ENCODE peak calls at places on chromosomes 13 and 19, in nine cellular contexts. P, R, G, V, K, O, W, C and X are unnamed samples.
A peak's percentile ranks its signal among the peaks of the same experiment; 100 is the strongest.

GRCh38 chr13:31267126-31267784 is 67.5 kb downstream of the B3GLCT start:
- DNase-seq in P (no peak), R (no peak), G (no peak), V (no peak), K (no peak), O (no peak), W (no peak), C (no peak), X (peak; percentile 90)

GRCh38 chr19:8081569-8082550 is 29.3 kb downstream of the CCL25 start:
- DNase-seq in P (no peak), R (no peak), G (no peak), V (no peak), K (no peak), O (peak; percentile 24), W (peak; percentile 69), C (no peak), X (no peak)

GRCh38 chr13:19794552-19795143 is 11.9 kb upstream of the PSPC1 start:
- DNase-seq in P (no peak), R (no peak), G (no peak), V (no peak), K (no peak), O (no peak), W (peak; percentile 18), C (no peak), X (peak; percentile 91)

GRCh38 chr19:18590273-18591272 is 2.0 kb downstream of the REX1BD start:
- DNase-seq in P (peak; percentile 36), R (no peak), G (peak; percentile 75), V (no peak), K (no peak), O (peak; percentile 21), W (no peak), C (peak; percentile 98), X (peak; percentile 71)

GRCh38 chr13:40187324-40187795 is 479.1 kb downstream of the FOXO1 start:
- DNase-seq in P (no peak), R (no peak), G (no peak), V (no peak), K (no peak), O (no peak), W (no peak), C (no peak), X (no peak)

GRCh38 chr13:41019027-41019487 is at the start of gene ELF1:
- DNase-seq in P (peak; percentile 81), R (peak; percentile 36), G (no peak), V (peak; percentile 76), K (peak; percentile 18), O (peak; percentile 54), W (peak; percentile 93), C (no peak), X (peak; percentile 93)

GRCh38 chr13:101757446-101758039 is 305.1 kb downstream of the ITGBL1 start:
- DNase-seq in P (peak; percentile 70), R (no peak), G (peak; percentile 13), V (peak; percentile 51), K (no peak), O (peak; percentile 48), W (peak; percentile 18), C (peak; percentile 9), X (peak; percentile 65)

GRCh38 chr19:3770136-3771032 is 1.6 kb downstream of the RAX2 start:
- DNase-seq in P (no peak), R (no peak), G (no peak), V (no peak), K (no peak), O (no peak), W (no peak), C (no peak), X (no peak)

GRCh38 chr19:3302755-3303154 is 63.6 kb upstream of the NFIC start:
- DNase-seq in P (peak; percentile 32), R (no peak), G (no peak), V (no peak), K (no peak), O (no peak), W (no peak), C (no peak), X (no peak)

GRCh38 chr13:39417643-39418042 is 185.3 kb downstream of the LHFPL6 start:
- DNase-seq in P (peak; percentile 82), R (peak; percentile 21), G (no peak), V (peak; percentile 40), K (no peak), O (peak; percentile 78), W (peak; percentile 30), C (peak; percentile 49), X (peak; percentile 25)

GRCh38 chr13:21001471-21001870 is 59.9 kb downstream of the LATS2 start:
- DNase-seq in P (no peak), R (no peak), G (no peak), V (no peak), K (no peak), O (no peak), W (no peak), C (no peak), X (no peak)

GRCh38 chr13:102567857-102568256 is 28.9 kb upstream of the TPP2 start:
- DNase-seq in P (no peak), R (no peak), G (no peak), V (no peak), K (no peak), O (no peak), W (no peak), C (no peak), X (no peak)

GRCh38 chr19:15583346-15583745 is 31.7 kb upstream of the CYP4F8 start:
- DNase-seq in P (no peak), R (no peak), G (no peak), V (no peak), K (no peak), O (no peak), W (no peak), C (no peak), X (no peak)

GRCh38 chr13:113879017-113879416 is 15.1 kb upstream of the GAS6 start:
- DNase-seq in P (no peak), R (no peak), G (no peak), V (no peak), K (no peak), O (no peak), W (no peak), C (peak; percentile 31), X (no peak)

GRCh38 chr19:39409207-39409885 is 2.7 kb downstream of the ZFP36 start:
- DNase-seq in P (peak; percentile 66), R (peak; percentile 94), G (peak; percentile 100), V (peak; percentile 31), K (peak; percentile 75), O (peak; percentile 75), W (peak; percentile 76), C (no peak), X (peak; percentile 88)

GRCh38 chr19:10936661-10937084 is 8.1 kb downstream of the TIMM29 start:
- DNase-seq in P (peak; percentile 89), R (no peak), G (peak; percentile 57), V (peak; percentile 82), K (no peak), O (peak; percentile 81), W (peak; percentile 82), C (peak; percentile 96), X (peak; percentile 75)

GRCh38 chr19:492091-492531 is 4.2 kb upstream of the MADCAM1 start:
- DNase-seq in P (no peak), R (peak; percentile 21), G (no peak), V (no peak), K (no peak), O (no peak), W (no peak), C (no peak), X (no peak)

GRCh38 chr19:44512326-44513298 is 12.3 kb upstream of the ZNF180 start:
- DNase-seq in P (peak; percentile 66), R (no peak), G (no peak), V (peak; percentile 40), K (no peak), O (peak; percentile 52), W (peak; percentile 68), C (peak; percentile 69), X (peak; percentile 67)

GRCh38 chr13:52455677-52456041 is 381 bp downstream of the CKAP2 start:
- DNase-seq in P (peak; percentile 78), R (peak; percentile 77), G (peak; percentile 20), V (peak; percentile 46), K (peak; percentile 20), O (peak; percentile 61), W (peak; percentile 76), C (peak; percentile 96), X (peak; percentile 50)

GRCh38 chr13:84651288-84651687 is 769.0 kb upstream of the SLITRK1 start:
- DNase-seq in P (peak; percentile 84), R (peak; percentile 26), G (no peak), V (peak; percentile 50), K (no peak), O (peak; percentile 70), W (no peak), C (no peak), X (peak; percentile 91)

GRCh38 chr13:72952529-72953141 is 106.2 kb upstream of the KLF5 start:
- DNase-seq in P (peak; percentile 18), R (no peak), G (no peak), V (no peak), K (no peak), O (no peak), W (no peak), C (no peak), X (peak; percentile 12)

GRCh38 chr13:79589605-79590511 is 108.9 kb downstream of the NDFIP2 start:
- DNase-seq in P (no peak), R (no peak), G (no peak), V (no peak), K (no peak), O (peak; percentile 12), W (no peak), C (no peak), X (peak; percentile 95)

GRCh38 chr13:114024603-114025431 is 50.9 kb upstream of the C13orf46 start:
- DNase-seq in P (no peak), R (peak; percentile 22), G (no peak), V (no peak), K (no peak), O (no peak), W (no peak), C (no peak), X (no peak)

GRCh38 chr19:54136086-54136863 is 1.3 kb upstream of the CNOT3 start:
- DNase-seq in P (peak; percentile 46), R (no peak), G (no peak), V (no peak), K (no peak), O (no peak), W (no peak), C (peak; percentile 63), X (peak; percentile 29)

GRCh38 chr13:84810781-84811180 is 928.5 kb upstream of the SLITRK1 start:
- DNase-seq in P (no peak), R (no peak), G (no peak), V (no peak), K (no peak), O (peak; percentile 37), W (no peak), C (no peak), X (no peak)

GRCh38 chr19:10036601-10037071 is 23.4 kb downstream of the RDH8 start:
- DNase-seq in P (no peak), R (no peak), G (no peak), V (no peak), K (no peak), O (no peak), W (no peak), C (no peak), X (no peak)

GRCh38 chr19:38932425-38933179 is 1.9 kb downstream of the MRPS12 start:
- DNase-seq in P (peak; percentile 55), R (no peak), G (no peak), V (no peak), K (no peak), O (peak; percentile 43), W (peak; percentile 56), C (peak; percentile 62), X (peak; percentile 31)

GRCh38 chr13:101309014-101309619 is 107.2 kb downstream of the NALCN start:
- DNase-seq in P (peak; percentile 47), R (no peak), G (no peak), V (peak; percentile 58), K (no peak), O (peak; percentile 76), W (no peak), C (no peak), X (peak; percentile 44)

GRCh38 chr13:84896128-84896527 is 903.1 kb downstream of the SLITRK6 start:
- DNase-seq in P (peak; percentile 68), R (no peak), G (peak; percentile 20), V (peak; percentile 18), K (no peak), O (peak; percentile 61), W (peak; percentile 23), C (peak; percentile 52), X (peak; percentile 57)

GRCh38 chr13:29543230-29544215 is 52.0 kb downstream of the SLC7A1 start:
- DNase-seq in P (peak; percentile 73), R (no peak), G (no peak), V (no peak), K (no peak), O (peak; percentile 81), W (peak; percentile 87), C (no peak), X (no peak)

GRCh38 chr19:45889210-45889885 is 3.4 kb upstream of the IRF2BP1 start:
- DNase-seq in P (no peak), R (no peak), G (no peak), V (no peak), K (no peak), O (no peak), W (no peak), C (no peak), X (no peak)